ENCODE peak calls at places on chromosomes 1 and 21, in four cellular contexts. P, M, X and E are unnamed samples.

GRCh38 chr1:243507001-243507671 is 251.3 kb downstream of the SDCCAG8 start:
- DNase-seq in X (peak; percentile 6), P (peak; percentile 66), M (no peak), E (no peak)

GRCh38 chr1:8147922-8148321 is 121.8 kb upstream of the ERRFI1 start:
- DNase-seq in P (peak; percentile 33), X (no peak), M (no peak), E (no peak)

GRCh38 chr1:11528636-11529121 is 49.7 kb downstream of the DISP3 start:
- DNase-seq in M (no peak), P (no peak), X (no peak), E (no peak)

GRCh38 chr1:28915036-28915895 is 897 bp downstream of the EPB41 start:
- DNase-seq in M (peak; percentile 30), P (peak; percentile 41), X (no peak), E (peak; percentile 45)

GRCh38 chr1:29361686-29362085 is 125.4 kb downstream of the PTPRU start:
- DNase-seq in P (no peak), M (no peak), X (no peak), E (no peak)

GRCh38 chr1:90313756-90314155 is 318.8 kb downstream of the ZNF326 start:
- DNase-seq in P (no peak), M (no peak), X (no peak), E (no peak)

GRCh38 chr1:25501235-25502058 is 42.0 kb upstream of the LDLRAP1 start:
- DNase-seq in M (peak; percentile 41), P (peak; percentile 89), X (peak; percentile 38), E (peak; percentile 81)

GRCh38 chr1:15353839-15354579 is 55.7 kb upstream of the EFHD2 start:
- DNase-seq in X (peak; percentile 33), M (peak; percentile 81), P (peak; percentile 38), E (peak; percentile 43)

GRCh38 chr1:207081106-207081505 is 7.6 kb upstream of the C4BPB start:
- DNase-seq in M (peak; percentile 17), X (no peak), P (no peak), E (no peak)

GRCh38 chr1:156922986-156923564 is 2.6 kb downstream of the LRRC71 start:
- DNase-seq in P (no peak), X (no peak), M (no peak), E (no peak)

GRCh38 chr1:165699577-165699976 is 1.2 kb upstream of the ALDH9A1 start:
- DNase-seq in M (no peak), X (no peak), P (no peak), E (peak; percentile 59)

GRCh38 chr1:155127105-155127671 is 488 bp upstream of the EFNA1 start:
- DNase-seq in X (peak; percentile 41), M (peak; percentile 92), P (peak; percentile 57), E (peak; percentile 99)

GRCh38 chr1:175976865-175977642 is 230.0 kb downstream of the COP1 start:
- DNase-seq in P (peak; percentile 66), X (no peak), M (no peak), E (no peak)

GRCh38 chr21:34198232-34199120 is 125.1 kb downstream of the MRPS6 start:
- DNase-seq in X (no peak), M (no peak), P (no peak), E (no peak)

GRCh38 chr1:80533178-80533577 is 1267.6 kb upstream of the ADGRL2 start:
- DNase-seq in P (no peak), X (no peak), M (no peak), E (no peak)

GRCh38 chr1:15028117-15028516 is 125.4 kb upstream of the TMEM51 start:
- DNase-seq in M (peak; percentile 9), X (no peak), P (peak; percentile 85), E (no peak)

GRCh38 chr1:228402638-228403025 is 4.0 kb downstream of the TRIM11 start:
- DNase-seq in X (no peak), M (no peak), P (no peak), E (no peak)

GRCh38 chr21:41830764-41831452 is 48.2 kb downstream of the PRDM15 start:
- DNase-seq in M (no peak), X (no peak), P (no peak), E (no peak)

GRCh38 chr1:247222840-247223239 is 33.0 kb upstream of the VN1R5 start:
- DNase-seq in X (no peak), P (no peak), M (no peak), E (no peak)

GRCh38 chr1:147612366-147612765 is 58.0 kb downstream of the ACP6 start:
- DNase-seq in X (no peak), P (no peak), M (peak; percentile 77), E (peak; percentile 88)

GRCh38 chr21:45870421-45870820 is 111.1 kb upstream of the COL6A1 start:
- DNase-seq in X (no peak), P (no peak), M (no peak), E (no peak)

GRCh38 chr1:213987876-213988638 is at the start of gene PROX1:
- DNase-seq in P (peak; percentile 87), X (peak; percentile 28), M (peak; percentile 75), E (peak; percentile 87)

GRCh38 chr1:109383087-109383779 is 14.5 kb downstream of the SORT1 start:
- DNase-seq in P (no peak), X (no peak), M (no peak), E (peak; percentile 71)

GRCh38 chr1:62906428-62906886 is 122.5 kb downstream of the ATG4C start:
- DNase-seq in M (peak; percentile 11), P (peak; percentile 11), X (peak; percentile 36), E (no peak)

GRCh38 chr1:162030741-162031280 is 7.1 kb upstream of the OLFML2B start:
- DNase-seq in M (no peak), P (no peak), X (no peak), E (no peak)

GRCh38 chr1:113975211-113975895 is 3.9 kb upstream of the OLFML3 start:
- DNase-seq in M (no peak), X (no peak), P (peak; percentile 47), E (no peak)

GRCh38 chr1:234968470-234968869 is 160.2 kb downstream of the TOMM20 start:
- DNase-seq in P (no peak), X (no peak), M (no peak), E (no peak)

GRCh38 chr1:18109058-18109755 is 1.6 kb downstream of the IGSF21 start:
- DNase-seq in P (no peak), M (no peak), X (no peak), E (no peak)

GRCh38 chr1:215957692-215958091 is 390.6 kb downstream of the KCTD3 start:
- DNase-seq in M (no peak), X (no peak), P (peak; percentile 66), E (no peak)

GRCh38 chr1:2318294-2319278 is 72.8 kb downstream of the MORN1 start:
- DNase-seq in M (no peak), P (no peak), X (no peak), E (no peak)

GRCh38 chr1:88341436-88341835 is 342.6 kb upstream of the PKN2 start:
- DNase-seq in M (no peak), P (no peak), X (no peak), E (no peak)

GRCh38 chr1:99887890-99888289 is 37.7 kb downstream of the AGL start:
- DNase-seq in M (no peak), X (no peak), P (no peak), E (no peak)

GRCh38 chr1:109959974-109960744 is 24.4 kb upstream of the AHCYL1 start:
- DNase-seq in P (peak; percentile 78), M (peak; percentile 96), X (no peak), E (peak; percentile 96)

GRCh38 chr1:242025681-242026080 is 26.8 kb upstream of the MAP1LC3C start:
- DNase-seq in X (no peak), P (no peak), M (no peak), E (no peak)

GRCh38 chr1:50420689-50421365 is 2.4 kb downstream of the DMRTA2 start:
- DNase-seq in M (no peak), P (no peak), X (no peak), E (no peak)

GRCh38 chr1:97332716-97333115 is 588.1 kb downstream of the DPYD start:
- DNase-seq in X (no peak), P (peak; percentile 89), M (no peak), E (no peak)

GRCh38 chr1:203039609-203040517 is 13.6 kb downstream of the PPFIA4 start:
- DNase-seq in P (no peak), M (peak; percentile 35), X (peak; percentile 40), E (no peak)

GRCh38 chr21:15444118-15444960 is 285.4 kb upstream of the USP25 start:
- DNase-seq in P (no peak), M (peak; percentile 98), X (no peak), E (peak; percentile 98)

GRCh38 chr1:54922921-54923421 is 36.0 kb upstream of the DHCR24 start:
- DNase-seq in X (no peak), M (no peak), P (no peak), E (peak; percentile 24)
- TF ChIP-seq MAZ in X (no peak), M (no peak), P (no peak), E (no peak)

GRCh38 chr1:66778969-66779368 is 22.1 kb downstream of the INSL5 start:
- DNase-seq in X (no peak), M (no peak), P (no peak), E (no peak)
- TF ChIP-seq MAZ in X (no peak), M (no peak), P (no peak), E (no peak)

GRCh38 chr1:248890549-248891498 is 15.2 kb upstream of the PGBD2 start:
- DNase-seq in M (no peak), P (peak; percentile 24), X (peak; percentile 51), E (no peak)
- TF ChIP-seq MAZ in M (no peak), P (no peak), X (no peak), E (no peak)

DNA sequence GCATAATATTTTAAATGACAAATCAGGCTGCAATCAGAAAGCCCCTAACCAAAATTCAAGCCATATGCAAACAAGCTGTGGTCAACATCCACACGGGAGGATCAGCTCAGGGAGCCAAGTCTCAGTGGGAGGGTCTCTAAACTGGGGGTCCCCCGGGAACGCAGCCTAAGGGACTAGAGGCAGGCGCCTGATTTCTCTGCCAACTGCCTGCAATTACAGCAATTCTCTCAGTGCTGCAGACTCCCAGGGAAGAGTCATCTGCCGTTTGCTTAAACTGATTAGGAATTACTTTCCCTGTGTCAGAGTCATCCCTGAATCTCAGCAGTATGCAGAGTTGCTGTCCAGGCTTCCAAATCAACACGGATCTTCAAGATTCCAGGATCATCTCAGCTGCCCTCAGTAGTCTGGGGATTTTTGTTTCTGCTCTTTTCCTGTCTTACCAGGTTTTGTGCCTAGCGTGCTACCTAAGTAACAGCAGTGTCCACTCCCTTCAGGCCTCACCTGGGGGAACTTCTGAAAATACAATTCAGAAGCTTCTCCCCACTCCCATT is 247.8 kb downstream of the RRAGC start:
- DNase-seq in P (no peak), X (no peak), M (no peak), E (no peak)
- TF ChIP-seq MAZ in P (no peak), X (no peak), M (no peak), E (no peak)

DNA sequence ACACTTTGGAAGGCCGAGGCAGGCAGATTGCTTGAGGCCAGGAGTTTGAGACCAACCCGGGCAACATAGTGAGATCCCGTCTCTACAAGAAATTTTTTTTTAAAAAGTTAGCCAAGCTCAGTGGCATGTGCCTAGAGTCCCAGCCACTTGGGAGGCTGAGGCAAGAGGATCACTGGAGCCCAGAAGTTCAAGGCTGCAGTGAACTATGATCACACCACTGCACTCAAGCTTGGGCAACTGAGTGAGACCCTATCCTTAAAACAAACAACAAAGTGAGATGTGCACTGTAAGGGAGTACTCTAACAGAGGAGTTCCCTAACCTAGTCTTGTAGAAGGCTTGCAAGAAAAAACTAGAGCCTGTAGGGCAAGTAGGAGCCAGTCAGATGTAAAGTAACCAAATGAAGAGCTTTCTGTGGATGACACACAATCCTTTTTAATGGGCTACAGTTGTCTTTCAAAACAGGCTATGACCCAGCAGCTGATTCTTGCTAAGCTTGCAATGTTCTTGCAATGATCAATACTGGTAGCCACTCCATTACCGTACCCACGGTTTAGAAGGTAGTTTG is 38.0 kb upstream of the SRP9 start:
- DNase-seq in X (no peak), P (no peak), M (no peak), E (no peak)
- TF ChIP-seq MAZ in X (no peak), P (no peak), M (no peak), E (no peak)

GRCh38 chr1:152747831-152748230 is 10.0 kb upstream of the KPRP start:
- DNase-seq in X (no peak), M (no peak), P (no peak), E (no peak)
- TF ChIP-seq MAZ in X (no peak), M (no peak), P (no peak), E (no peak)